ENCODE peak calls at places on chromosomes 13 and 19, in four cellular contexts. Y is psoas muscle; L is neural progenitor cell; X is effector memory CD4-positive, alpha-beta T cell. H is an unnamed sample.

GRCh38 chr19:8269724-8270123 is 38.4 kb downstream of the CD320 start:
- DNase-seq in Y (no peak), L (no peak), X (no peak), H (no peak)

GRCh38 chr19:41595258-41595889 is 19.4 kb downstream of the CEACAM21 start:
- DNase-seq in Y (peak; percentile 61), L (peak; percentile 35), X (peak; percentile 52), H (no peak)

GRCh38 chr13:24301911-24302310 is 7.5 kb upstream of the C1QTNF9 start:
- DNase-seq in Y (no peak), L (no peak), X (no peak), H (no peak)

GRCh38 chr19:39263912-39264305 is 4.3 kb upstream of the IFNL2 start:
- DNase-seq in Y (no peak), L (peak; percentile 23), X (no peak), H (no peak)

GRCh38 chr13:61463027-61463426 is 47.4 kb upstream of the PCDH20 start:
- DNase-seq in Y (no peak), L (no peak), X (no peak), H (no peak)

GRCh38 chr13:33206425-33206824 is 79.1 kb downstream of the STARD13 start:
- DNase-seq in Y (no peak), L (no peak), X (no peak), H (no peak)

GRCh38 chr19:46471116-46471733 is at the start of gene PNMA8A:
- DNase-seq in Y (peak; percentile 79), L (peak; percentile 97), X (no peak), H (peak; percentile 58)

GRCh38 chr19:12668937-12669271 is 2.3 kb downstream of the WDR83 start:
- DNase-seq in Y (peak; percentile 80), L (peak; percentile 53), X (peak; percentile 75), H (no peak)

GRCh38 chr19:43337737-43338136 is 15.7 kb upstream of the CD177 start:
- DNase-seq in Y (no peak), L (no peak), X (no peak), H (no peak)

GRCh38 chr13:74869846-74870245 is 612.1 kb downstream of the TBC1D4 start:
- DNase-seq in Y (no peak), L (no peak), X (no peak), H (no peak)

GRCh38 chr19:3733549-3734309 is 25.5 kb downstream of the TJP3 start:
- DNase-seq in Y (no peak), L (no peak), X (no peak), H (no peak)

GRCh38 chr13:47959468-47960088 is 41.5 kb downstream of the SUCLA2 start:
- DNase-seq in Y (no peak), L (no peak), X (no peak), H (no peak)

GRCh38 chr13:111046590-111047141 is 68.4 kb upstream of the ARHGEF7 start:
- DNase-seq in Y (peak; percentile 73), L (no peak), X (no peak), H (peak; percentile 60)

GRCh38 chr13:112615391-112615790 is 27.4 kb upstream of the TUBGCP3 start:
- DNase-seq in Y (no peak), L (no peak), X (no peak), H (no peak)

GRCh38 chr13:110746443-110746842 is 32.9 kb downstream of the ING1 start:
- DNase-seq in Y (no peak), L (no peak), X (no peak), H (no peak)

GRCh38 chr19:18992696-18993095 is 40.6 kb downstream of the SUGP2 start:
- DNase-seq in Y (no peak), L (no peak), X (no peak), H (no peak)

GRCh38 chr13:112905990-112906641 is 62.9 kb upstream of the MCF2L start:
- DNase-seq in Y (no peak), L (peak; percentile 84), X (no peak), H (peak; percentile 37)

GRCh38 chr13:57409121-57409520 is 222.4 kb upstream of the PCDH17 start:
- DNase-seq in Y (no peak), L (peak; percentile 38), X (no peak), H (no peak)

GRCh38 chr13:44667950-44668349 is 91.8 kb upstream of the TSC22D1 start:
- DNase-seq in Y (no peak), L (peak; percentile 78), X (no peak), H (no peak)

GRCh38 chr19:55660404-55660803 is 5.6 kb downstream of the U2AF2 start:
- DNase-seq in Y (peak; percentile 28), L (no peak), X (no peak), H (no peak)

GRCh38 chr13:75870397-75870801 is 234.3 kb downstream of the LMO7 start:
- DNase-seq in Y (no peak), L (peak; percentile 37), X (no peak), H (no peak)

GRCh38 chr13:99191900-99192399 is 8.7 kb upstream of the UBAC2 start:
- DNase-seq in Y (no peak), L (peak; percentile 16), X (no peak), H (no peak)

GRCh38 chr13:24741016-24741662 is 22.8 kb upstream of the RNF17 start:
- DNase-seq in Y (no peak), L (no peak), X (no peak), H (no peak)

GRCh38 chr19:35513975-35514809 is 743 bp upstream of the DMKN start:
- DNase-seq in Y (no peak), L (peak; percentile 27), X (no peak), H (no peak)

GRCh38 chr13:75633285-75633684 is 2.8 kb upstream of the LMO7 start:
- DNase-seq in Y (no peak), L (no peak), X (no peak), H (no peak)

GRCh38 chr19:38831142-38831605 is 420 bp downstream of the ECH1 start:
- DNase-seq in Y (peak; percentile 87), L (peak; percentile 56), X (peak; percentile 11), H (peak; percentile 92)

GRCh38 chr19:29542776-29543175 is 17.0 kb downstream of the VSTM2B start:
- DNase-seq in Y (no peak), L (no peak), X (no peak), H (no peak)

GRCh38 chr19:33797821-33798633 is 1.4 kb downstream of the KCTD15 start:
- DNase-seq in Y (peak; percentile 61), L (peak; percentile 88), X (peak; percentile 15), H (no peak)

GRCh38 chr13:19117913-19118739 is 63.5 kb downstream of the TUBA3C start:
- DNase-seq in Y (no peak), L (no peak), X (no peak), H (no peak)

GRCh38 chr13:95023405-95023804 is 277.8 kb downstream of the ABCC4 start:
- DNase-seq in Y (no peak), L (no peak), X (no peak), H (no peak)

GRCh38 chr19:40348961-40349507 is 539 bp downstream of the PLD3 start:
- DNase-seq in Y (no peak), L (peak; percentile 39), X (no peak), H (no peak)

GRCh38 chr13:46795321-46795720 is 1.6 kb downstream of the ESD start:
- DNase-seq in Y (no peak), L (peak; percentile 59), X (no peak), H (no peak)

GRCh38 chr13:110230661-110231347 is 76.2 kb downstream of the COL4A1 start:
- DNase-seq in Y (peak; percentile 45), L (no peak), X (no peak), H (no peak)

DNA sequence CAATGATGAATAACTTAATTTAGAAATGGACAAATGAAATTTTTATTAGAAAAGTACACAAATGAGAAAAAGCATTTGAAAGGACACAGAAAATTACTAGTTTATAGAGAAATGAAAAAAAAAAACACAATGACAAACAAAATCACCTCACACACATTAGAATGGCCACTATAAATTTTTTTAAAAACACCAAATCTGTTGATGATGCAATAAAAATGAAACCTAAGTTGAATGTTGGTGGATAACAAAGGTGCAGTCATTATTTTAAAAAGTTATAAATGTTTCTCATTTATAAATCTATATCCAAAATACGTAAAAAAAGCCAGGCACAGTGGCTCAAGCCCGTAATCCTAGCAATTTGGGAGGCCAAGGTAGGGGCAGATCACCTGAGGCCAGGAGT is 20.8 kb downstream of the ZNF626 start:
- DNase-seq in Y (no peak), L (no peak), X (no peak), H (no peak)
- H3K27ac ChIP-seq in Y (no peak overlapping the region), L (no peak overlapping the region), X (no peak overlapping the region), H (no peak overlapping the region)

GRCh38 chr19:24029941-24030636 is 56.9 kb upstream of the ZNF254 start:
- DNase-seq in Y (no peak), L (no peak), X (no peak), H (no peak)
- H3K4me3 ChIP-seq in Y (no peak overlapping the region), L (no peak overlapping the region), X (no peak overlapping the region), H (no peak overlapping the region)

DNA sequence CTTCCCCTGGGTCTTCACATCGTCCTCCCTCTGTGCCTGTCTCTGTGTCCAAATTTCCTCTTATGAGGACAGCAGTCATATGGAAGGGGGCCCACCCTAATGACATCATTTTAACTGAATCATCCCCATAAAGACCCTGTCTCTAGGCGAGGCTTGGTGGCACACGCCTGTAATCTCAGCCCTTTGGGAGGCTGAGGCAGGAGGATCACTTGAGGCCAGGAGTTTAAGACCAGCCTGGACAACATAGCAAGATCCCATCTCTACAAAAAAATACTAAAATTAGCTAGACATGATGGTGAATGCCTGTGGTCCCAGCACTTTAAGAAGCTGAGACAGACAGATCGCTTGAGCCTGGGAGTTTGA is 4.8 kb downstream of the MYO9B start:
- DNase-seq in Y (no peak), L (no peak), X (no peak), H (no peak)
- H3K4me1 ChIP-seq in Y (peaks cover 19% of the 10 kb centered on the region), L (peaks cover 21% of the 10 kb centered on the region), X (peaks cover 26% of the 10 kb centered on the region), H (peaks cover 64% of the 10 kb centered on the region)

DNA sequence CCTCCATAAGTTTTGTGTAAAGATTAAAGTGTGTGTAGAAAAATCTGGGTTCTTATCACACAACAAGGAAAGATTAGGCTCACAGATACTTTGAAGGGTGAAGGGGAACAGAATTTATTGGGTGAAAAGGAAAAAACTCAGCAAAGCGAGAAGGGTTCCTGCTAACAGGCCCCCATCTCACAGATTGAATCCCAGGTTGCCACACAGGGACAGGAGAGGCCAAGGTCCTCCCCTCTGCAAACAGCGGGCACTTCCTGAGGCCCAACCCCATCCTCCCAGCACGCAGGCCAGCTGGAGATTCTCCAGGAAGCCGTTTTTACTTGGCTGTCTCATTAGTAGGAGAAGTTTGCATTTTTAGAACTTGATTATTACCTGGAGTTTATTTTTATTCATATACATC is 15.2 kb upstream of the ERCC5 start:
- DNase-seq in Y (no peak), L (no peak), X (no peak), H (no peak)
- H3K27ac ChIP-seq in Y (no peak overlapping the region), L (no peak overlapping the region), X (no peak overlapping the region), H (no peak overlapping the region)

GRCh38 chr19:52370341-52370710 is 603 bp downstream of the ZNF880 start:
- DNase-seq in Y (no peak), L (no peak), X (no peak), H (no peak)
- H3K4me3 ChIP-seq in Y (peak overlapping the region; percentile 86), L (peak overlapping the region; percentile 60), X (peak overlapping the region; percentile 92), H (peak overlapping the region; percentile 56)

DNA sequence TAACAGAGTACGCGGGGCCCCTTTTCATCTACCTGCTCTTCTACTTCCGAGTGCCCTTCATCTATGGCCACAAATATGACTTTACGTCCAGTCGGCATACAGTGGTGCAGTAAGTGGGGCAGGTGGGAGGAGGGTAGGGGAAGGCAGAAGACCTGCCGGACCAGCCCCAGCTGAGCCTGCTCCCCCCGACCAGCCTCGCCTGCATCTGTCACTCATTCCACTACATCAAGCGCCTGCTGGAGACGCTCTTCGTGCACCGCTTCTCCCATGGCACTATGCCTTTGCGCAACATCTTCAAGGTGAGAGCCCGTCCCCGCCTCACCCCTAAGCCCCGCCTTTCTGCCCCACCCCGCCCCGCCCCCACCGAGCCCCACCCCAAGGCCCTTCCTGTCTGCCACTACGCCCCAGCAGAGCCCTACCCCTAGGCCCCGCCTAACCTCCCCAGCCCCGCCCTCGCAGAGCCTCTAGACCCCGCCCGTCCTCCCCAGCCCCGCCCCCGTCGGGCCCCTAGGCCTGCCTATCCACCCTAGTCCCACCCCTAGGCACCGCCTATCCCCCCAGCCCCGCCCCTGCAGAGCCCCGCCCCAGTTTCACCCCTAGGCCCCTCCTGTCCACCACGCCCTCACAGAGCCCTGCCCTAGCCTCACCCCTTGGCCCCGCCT is 7.7 kb downstream of the NDUFB7 start:
- DNase-seq in Y (peak; percentile 95), L (peak; percentile 71), X (peak; percentile 41), H (peak; percentile 80)
- H3K4me1 ChIP-seq in Y (peaks cover 31% of the 10 kb centered on the region), L (peaks cover 32% of the 10 kb centered on the region), X (no peaks in the 10 kb centered on the region), H (no peaks in the 10 kb centered on the region)

H was measured in left lung.